ENCODE peak calls at places on chromosomes 11 and 22, in eight cellular contexts. One of them, this sample, is unnamed.

GRCh38 chr22:37177755-37178154 is 10.3 kb downstream of the C1QTNF6 start:
- DNase-seq in cerebellum: no peak
- DNase-seq in neural crest cell: no peak
- DNase-seq in NB4: no peak
- DNase-seq in nucleus accumbens: no peak
- DNase-seq in KG1: no peak
- DNase-seq in NCI-H2171: no peak
- DNase-seq in fibroblast of the aortic adventitia: no peak
- DNase-seq in this sample: no peak

GRCh38 chr11:35192347-35192746 is 53.4 kb downstream of the CD44 start:
- DNase-seq in neural crest cell: peak
- DNase-seq in cerebellum: no peak
- DNase-seq in fibroblast of the aortic adventitia: peak
- DNase-seq in KG1: no peak
- DNase-seq in NCI-H2171: no peak
- DNase-seq in NB4: no peak
- DNase-seq in nucleus accumbens: no peak
- DNase-seq in this sample: no peak

GRCh38 chr11:121715395-121715794 is 262.6 kb upstream of the SORL1-AS1 start:
- DNase-seq in nucleus accumbens: no peak
- DNase-seq in neural crest cell: no peak
- DNase-seq in KG1: no peak
- DNase-seq in fibroblast of the aortic adventitia: no peak
- DNase-seq in NCI-H2171: no peak
- DNase-seq in cerebellum: no peak
- DNase-seq in NB4: no peak
- DNase-seq in this sample: no peak

GRCh38 chr22:41682033-41682807 is 6.4 kb downstream of the SNU13 start:
- DNase-seq in KG1: peak
- DNase-seq in NB4: peak
- DNase-seq in fibroblast of the aortic adventitia: peak
- DNase-seq in NCI-H2171: peak
- DNase-seq in nucleus accumbens: peak
- DNase-seq in neural crest cell: peak
- DNase-seq in cerebellum: peak
- DNase-seq in this sample: peak

GRCh38 chr11:62593434-62594044 is 2.2 kb upstream of the TUT1 start:
- DNase-seq in NB4: peak
- DNase-seq in neural crest cell: peak
- DNase-seq in NCI-H2171: peak
- DNase-seq in nucleus accumbens: peak
- DNase-seq in KG1: peak
- DNase-seq in fibroblast of the aortic adventitia: peak
- DNase-seq in cerebellum: no peak
- DNase-seq in this sample: no peak

GRCh38 chr11:78253797-78254196 is 65.1 kb downstream of the USP35 start:
- DNase-seq in fibroblast of the aortic adventitia: no peak
- DNase-seq in neural crest cell: no peak
- DNase-seq in nucleus accumbens: no peak
- DNase-seq in NB4: no peak
- DNase-seq in NCI-H2171: no peak
- DNase-seq in cerebellum: no peak
- DNase-seq in KG1: no peak
- DNase-seq in this sample: no peak

GRCh38 chr11:125494601-125494986 is 1.5 kb downstream of the FEZ1 start:
- DNase-seq in fibroblast of the aortic adventitia: peak
- DNase-seq in KG1: no peak
- DNase-seq in NCI-H2171: no peak
- DNase-seq in nucleus accumbens: no peak
- DNase-seq in NB4: no peak
- DNase-seq in neural crest cell: no peak
- DNase-seq in cerebellum: peak
- DNase-seq in this sample: no peak

GRCh38 chr11:13009921-13010736 is 1.0 kb downstream of the RASSF10 start:
- DNase-seq in cerebellum: no peak
- DNase-seq in KG1: no peak
- DNase-seq in fibroblast of the aortic adventitia: no peak
- DNase-seq in NB4: no peak
- DNase-seq in nucleus accumbens: no peak
- DNase-seq in neural crest cell: peak
- DNase-seq in NCI-H2171: no peak
- DNase-seq in this sample: no peak

GRCh38 chr22:22787805-22788459 is 99.7 kb upstream of the IGLL5 start:
- DNase-seq in KG1: peak
- DNase-seq in fibroblast of the aortic adventitia: peak
- DNase-seq in NCI-H2171: no peak
- DNase-seq in nucleus accumbens: no peak
- DNase-seq in NB4: peak
- DNase-seq in neural crest cell: peak
- DNase-seq in cerebellum: no peak
- DNase-seq in this sample: no peak

GRCh38 chr11:72831521-72832300 is 17.5 kb downstream of the ATG16L2 start:
- DNase-seq in KG1: peak
- DNase-seq in NB4: peak
- DNase-seq in NCI-H2171: peak
- DNase-seq in neural crest cell: peak
- DNase-seq in fibroblast of the aortic adventitia: peak
- DNase-seq in cerebellum: peak
- DNase-seq in nucleus accumbens: peak
- DNase-seq in this sample: peak

GRCh38 chr11:72012897-72013721 is 14.4 kb downstream of the IL18BP start:
- DNase-seq in fibroblast of the aortic adventitia: peak
- DNase-seq in NCI-H2171: no peak
- DNase-seq in nucleus accumbens: peak
- DNase-seq in cerebellum: peak
- DNase-seq in NB4: no peak
- DNase-seq in KG1: no peak
- DNase-seq in neural crest cell: no peak
- DNase-seq in this sample: peak

GRCh38 chr11:43518407-43519165 is 159.9 kb downstream of the TTC17 start:
- DNase-seq in NB4: no peak
- DNase-seq in neural crest cell: no peak
- DNase-seq in nucleus accumbens: no peak
- DNase-seq in fibroblast of the aortic adventitia: peak
- DNase-seq in cerebellum: no peak
- DNase-seq in NCI-H2171: no peak
- DNase-seq in KG1: no peak
- DNase-seq in this sample: no peak

GRCh38 chr11:46668480-46669085 is 31.8 kb downstream of the ARHGAP1 start:
- DNase-seq in NB4: no peak
- DNase-seq in NCI-H2171: no peak
- DNase-seq in neural crest cell: no peak
- DNase-seq in fibroblast of the aortic adventitia: no peak
- DNase-seq in KG1: no peak
- DNase-seq in nucleus accumbens: no peak
- DNase-seq in cerebellum: no peak
- DNase-seq in this sample: no peak